ENCODE peak calls at places on chromosomes 16 and 17, in four cellular contexts. Y, O, U and J are unnamed samples.

GRCh38 chr17:70423562-70423961 is 254.2 kb downstream of the KCNJ2 start:
- DNase-seq in Y (no peak), O (no peak), U (no peak), J (no peak)

GRCh38 chr16:19524866-19525723 is 1.4 kb downstream of the CCP110 start:
- DNase-seq in Y (peak), O (no peak), U (peak), J (no peak)

GRCh38 chr17:3761918-3762380 is 38.2 kb downstream of the HASPIN start:
- DNase-seq in Y (no peak), O (no peak), U (no peak), J (no peak)

GRCh38 chr17:82408288-82408937 is 9.7 kb upstream of the HEXD start:
- DNase-seq in Y (no peak), O (no peak), U (no peak), J (no peak)

GRCh38 chr16:46853713-46854443 is 22.9 kb upstream of the C16orf87 start:
- DNase-seq in Y (peak), O (peak), U (no peak), J (peak)

GRCh38 chr17:45791935-45792334 is 7.8 kb downstream of the CRHR1 start:
- DNase-seq in Y (no peak), O (no peak), U (no peak), J (no peak)

GRCh38 chr17:79453481-79453880 is 157.4 kb downstream of the RBFOX3 start:
- DNase-seq in Y (no peak), O (no peak), U (no peak), J (no peak)

GRCh38 chr16:56753410-56753809 is 23.5 kb downstream of the NUP93 start:
- DNase-seq in Y (no peak), O (no peak), U (no peak), J (no peak)

GRCh38 chr16:58026139-58026704 is 668 bp downstream of the MMP15 start:
- DNase-seq in Y (no peak), O (peak), U (no peak), J (no peak)

GRCh38 chr16:51971184-51971583 is 575.8 kb downstream of the TOX3 start:
- DNase-seq in Y (no peak), O (no peak), U (no peak), J (no peak)

GRCh38 chr16:59758848-59759247 is 1024.7 kb upstream of the GOT2 start:
- DNase-seq in Y (no peak), O (no peak), U (no peak), J (no peak)

GRCh38 chr17:79702071-79702470 is 28.7 kb upstream of the ENPP7 start:
- DNase-seq in Y (no peak), O (no peak), U (no peak), J (no peak)

GRCh38 chr16:82824408-82824807 is 197.6 kb downstream of the CDH13 start:
- DNase-seq in Y (no peak), O (no peak), U (no peak), J (no peak)

GRCh38 chr17:16215965-16216316 is 607 bp upstream of the NCOR1 start:
- DNase-seq in Y (peak), O (no peak), U (no peak), J (peak)

GRCh38 chr16:77190190-77190477 is 856 bp upstream of the MON1B start:
- DNase-seq in Y (no peak), O (no peak), U (no peak), J (no peak)

GRCh38 chr17:33183487-33184026 is 109.5 kb downstream of the ASIC2 start:
- DNase-seq in Y (no peak), O (no peak), U (no peak), J (no peak)

GRCh38 chr17:82300707-82301270 is 16.6 kb downstream of the CD7 start:
- DNase-seq in Y (peak), O (peak), U (no peak), J (no peak)

GRCh38 chr16:47019563-47019962 is 46.1 kb upstream of the DNAJA2 start:
- DNase-seq in Y (no peak), O (no peak), U (no peak), J (no peak)

GRCh38 chr17:3003401-3004149 is 59.8 kb downstream of the OR1D5 start:
- DNase-seq in Y (peak), O (no peak), U (peak), J (peak)

GRCh38 chr17:61431594-61432311 is 20.5 kb upstream of the TBX4 start:
- DNase-seq in Y (no peak), O (no peak), U (no peak), J (no peak)

GRCh38 chr17:60135951-60136666 is 13.7 kb upstream of the CA4 start:
- DNase-seq in Y (no peak), O (no peak), U (no peak), J (no peak)

GRCh38 chr16:57277586-57277985 is 6.9 kb downstream of the PLLP start:
- DNase-seq in Y (peak), O (peak), U (no peak), J (no peak)

GRCh38 chr17:77441130-77441920 is 300.6 kb downstream of the SEC14L1 start:
- DNase-seq in Y (peak), O (no peak), U (peak), J (no peak)

GRCh38 chr16:84356591-84357116 is 11.7 kb upstream of the ATP2C2 start:
- DNase-seq in Y (no peak), O (no peak), U (no peak), J (no peak)

GRCh38 chr16:28157768-28158535 is 53.8 kb downstream of the XPO6 start:
- DNase-seq in Y (peak), O (no peak), U (no peak), J (no peak)

GRCh38 chr17:8994319-8994718 is 27.0 kb upstream of the NTN1 start:
- DNase-seq in Y (peak), O (peak), U (peak), J (no peak)

GRCh38 chr17:6755731-6756184 is at the start of gene XAF1:
- DNase-seq in Y (peak), O (no peak), U (peak), J (no peak)

GRCh38 chr16:68219708-68220378 is 16.1 kb downstream of the ESRP2 start:
- DNase-seq in Y (no peak), O (no peak), U (no peak), J (no peak)

GRCh38 chr16:1181715-1182671 is 29.1 kb downstream of the CACNA1H start:
- DNase-seq in Y (no peak), O (no peak), U (no peak), J (no peak)

GRCh38 chr16:2843526-2843925 is 13.4 kb downstream of the ZG16B start:
- DNase-seq in Y (no peak), O (no peak), U (no peak), J (no peak)

GRCh38 chr17:76872221-76872873 is 4.1 kb downstream of the MGAT5B start:
- DNase-seq in Y (no peak), O (no peak), U (no peak), J (no peak)

GRCh38 chr17:17493986-17494466 is 2.2 kb downstream of the RASD1 start:
- DNase-seq in Y (no peak), O (no peak), U (no peak), J (no peak)
- TF ChIP-seq SPI1 in Y (no peak), O (no peak), U (no peak), J (no peak)

GRCh38 chr17:1201132-1201702 is 21.4 kb upstream of the ABR start:
- DNase-seq in Y (no peak), O (no peak), U (no peak), J (no peak)
- TF ChIP-seq SPI1 in Y (no peak), O (no peak), U (no peak), J (no peak)

DNA sequence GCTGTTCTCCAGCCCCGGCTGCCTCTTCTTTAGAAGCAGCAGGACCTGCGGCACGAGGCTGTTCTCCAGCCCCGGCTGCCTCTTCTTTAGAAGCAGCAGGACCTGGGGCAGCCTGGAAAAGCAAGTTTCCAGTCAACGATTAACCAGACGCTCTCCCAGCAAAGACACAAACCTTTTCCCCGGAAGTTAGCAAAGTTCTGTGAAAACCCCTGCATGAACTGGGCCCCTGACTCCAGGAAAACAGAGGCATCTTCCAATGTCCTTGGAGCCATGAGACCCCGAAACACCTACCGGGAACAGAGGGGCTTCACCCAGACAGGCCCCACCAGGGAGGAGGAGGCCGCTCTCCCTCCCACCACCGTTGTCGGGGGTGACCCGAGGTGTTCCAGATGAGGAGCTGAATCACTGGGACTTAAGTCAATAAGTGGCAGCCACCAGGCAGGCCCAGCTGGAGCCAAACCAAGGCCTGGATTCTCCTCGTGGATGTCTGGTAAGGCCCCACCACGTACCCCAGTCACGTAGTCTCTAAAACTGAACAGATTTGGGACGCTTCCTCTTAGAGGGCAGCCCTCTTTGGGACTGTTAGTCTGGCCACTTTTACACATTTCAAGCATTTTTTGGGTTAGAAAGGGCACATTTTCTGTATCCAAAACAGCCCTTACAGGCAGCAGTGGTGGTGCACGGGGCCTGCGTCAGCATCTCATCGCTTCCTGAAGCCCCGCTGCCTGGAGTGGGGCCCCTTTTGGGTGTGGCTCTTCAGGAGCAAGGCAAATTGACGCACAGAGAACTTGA is at the start of gene RPH3AL:
- DNase-seq in Y (no peak), O (no peak), U (no peak), J (no peak)
- TF ChIP-seq SPI1 in Y (no peak), O (no peak), U (no peak), J (no peak)

GRCh38 chr17:13917635-13918034 is 151.7 kb upstream of the COX10 start:
- DNase-seq in Y (peak), O (no peak), U (no peak), J (no peak)
- TF ChIP-seq SPI1 in Y (peak), O (no peak), U (no peak), J (no peak)

DNA sequence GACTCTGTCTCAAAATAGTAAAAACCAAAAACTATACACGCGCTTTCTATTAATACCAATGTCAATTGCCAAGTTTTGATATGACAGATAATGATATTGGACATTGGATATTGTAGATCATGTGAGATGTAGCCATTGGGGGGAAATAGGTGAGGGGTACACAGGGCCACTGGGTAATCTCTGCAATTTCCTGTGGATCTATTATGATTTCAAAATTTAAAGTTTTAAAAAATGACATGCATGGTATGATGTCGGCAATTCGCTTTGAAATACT is 266.0 kb downstream of the PARN start:
- DNase-seq in Y (no peak), O (no peak), U (no peak), J (no peak)
- TF ChIP-seq SPI1 in Y (no peak), O (no peak), U (no peak), J (no peak)

GRCh38 chr16:85490407-85490806 is 122.7 kb upstream of the GSE1 start:
- DNase-seq in Y (no peak), O (no peak), U (no peak), J (no peak)

GRCh38 chr16:85494315-85494714 is 118.8 kb upstream of the GSE1 start:
- DNase-seq in Y (no peak), O (no peak), U (no peak), J (no peak)

GRCh38 chr16:85490971-85491771 is 122.0 kb upstream of the GSE1 start:
- DNase-seq in Y (peak), O (peak), U (no peak), J (peak)

GRCh38 chr16:85492617-85492957 is 120.5 kb upstream of the GSE1 start:
- DNase-seq in Y (peak), O (no peak), U (no peak), J (no peak)

DNA sequence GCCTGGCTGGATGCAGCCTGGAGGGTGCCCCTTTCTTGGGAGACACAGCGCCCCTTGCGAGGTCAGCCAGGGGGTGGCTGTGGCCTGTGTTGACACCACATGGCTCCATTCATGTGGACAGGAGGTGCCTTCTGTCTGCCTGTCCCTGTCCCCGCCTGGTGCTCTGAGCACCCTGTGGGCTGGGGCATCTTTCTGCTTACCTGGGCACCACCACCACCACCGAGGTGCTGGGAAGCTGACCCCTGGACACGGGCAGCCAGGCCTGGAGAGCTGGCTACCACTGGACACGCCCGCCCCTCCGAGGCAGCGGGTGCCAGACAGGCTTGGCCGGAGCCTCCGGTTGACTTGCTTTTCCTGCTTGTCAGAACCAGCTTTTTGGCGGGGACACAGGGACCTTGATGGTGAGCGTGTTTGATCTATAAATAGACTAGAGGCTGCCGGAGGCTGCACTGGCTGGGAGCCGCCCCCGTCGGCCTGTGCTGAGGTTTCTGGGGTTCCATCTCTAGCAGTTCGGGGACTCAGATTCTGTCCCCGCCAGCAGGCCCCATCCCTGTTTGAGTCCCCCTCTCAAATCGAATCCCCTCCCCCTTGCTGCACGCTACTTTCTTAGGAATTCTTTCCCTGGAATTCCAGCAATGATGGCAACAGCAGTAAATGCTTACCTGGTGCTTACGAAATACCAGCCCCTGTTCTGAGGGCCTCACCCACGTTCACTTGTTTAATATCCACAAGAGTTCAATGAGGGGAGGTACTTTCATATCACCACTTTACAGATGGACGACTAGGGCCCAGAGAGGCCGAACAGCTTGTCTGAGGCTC is 121.1 kb upstream of the GSE1 start:
- DNase-seq in Y (no peak), O (no peak), U (no peak), J (no peak)
- TF ChIP-seq SPI1 in Y (no peak), O (no peak), U (no peak), J (no peak)

DNA sequence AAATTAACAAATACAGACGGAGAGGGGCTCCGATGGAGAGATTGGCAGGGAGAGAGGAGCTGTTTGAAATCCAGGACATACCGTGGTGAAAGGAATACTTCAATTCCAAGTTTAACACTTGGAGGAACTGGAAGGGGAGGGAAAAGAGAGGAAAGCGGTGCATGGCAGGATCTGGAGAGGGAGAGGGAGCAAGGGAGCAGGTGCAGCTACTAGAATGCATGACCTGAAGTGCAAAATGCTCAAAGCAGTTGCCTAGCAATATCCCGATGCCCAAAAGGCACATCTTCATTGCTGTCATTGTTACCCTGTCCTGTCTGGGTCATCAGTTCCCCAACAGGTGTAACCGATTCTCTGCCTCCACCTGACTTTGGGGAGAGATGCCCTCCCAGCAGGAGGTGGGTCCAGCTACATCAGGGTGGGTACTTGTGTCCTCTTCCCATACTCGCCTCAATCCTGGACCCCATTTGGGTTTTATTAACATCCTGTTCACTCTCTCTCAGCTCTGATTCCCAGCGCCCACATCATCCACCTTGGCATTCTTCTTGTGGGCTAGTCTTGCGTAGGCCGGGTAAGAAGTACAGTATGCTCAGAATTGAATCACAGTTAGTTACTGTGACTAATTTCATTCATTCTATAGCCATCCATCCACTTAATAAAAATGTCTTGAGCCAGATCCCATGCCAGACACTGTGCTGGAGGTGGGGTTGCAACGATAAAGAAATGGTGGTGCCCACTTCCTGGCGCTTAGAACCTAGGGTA is 37.4 kb upstream of the EMP2 start:
- DNase-seq in Y (no peak), O (no peak), U (no peak), J (no peak)
- TF ChIP-seq SPI1 in Y (no peak), O (no peak), U (no peak), J (no peak)